ENCODE peak calls at places on chromosomes 3 and 15, in ten cellular contexts. One of them, this sample, is unnamed.

GRCh38 chr3:44914936-44915335 is 40.5 kb downstream of the TGM4 start:
- DNase-seq in A549: no peak
- DNase-seq in breast epithelium: no peak
- DNase-seq in progenitor cell of endocrine pancreas: no peak
- DNase-seq in BE2C: no peak
- DNase-seq in AG09319: no peak
- DNase-seq in AG04450: no peak
- DNase-seq in ovary: no peak
- DNase-seq in astrocyte of the spinal cord: peak; percentile 14
- DNase-seq in natural killer cell: no peak
- DNase-seq in this sample: no peak

GRCh38 chr3:76585794-76586392 is 454.0 kb upstream of the ROBO2 start:
- DNase-seq in A549: peak; percentile 2
- DNase-seq in breast epithelium: no peak
- DNase-seq in progenitor cell of endocrine pancreas: no peak
- DNase-seq in BE2C: no peak
- DNase-seq in AG09319: no peak
- DNase-seq in AG04450: no peak
- DNase-seq in ovary: no peak
- DNase-seq in astrocyte of the spinal cord: peak; percentile 11
- DNase-seq in natural killer cell: no peak
- DNase-seq in this sample: no peak

GRCh38 chr15:31540633-31541032 is 214.0 kb downstream of the KLF13 start:
- DNase-seq in A549: no peak
- DNase-seq in breast epithelium: no peak
- DNase-seq in progenitor cell of endocrine pancreas: no peak
- DNase-seq in BE2C: no peak
- DNase-seq in AG09319: no peak
- DNase-seq in AG04450: no peak
- DNase-seq in ovary: no peak
- DNase-seq in astrocyte of the spinal cord: no peak
- DNase-seq in natural killer cell: no peak
- DNase-seq in this sample: no peak

GRCh38 chr15:83999396-84000120 is 236.0 kb upstream of the GOLGA6L4 start:
- DNase-seq in A549: no peak
- DNase-seq in breast epithelium: no peak
- DNase-seq in progenitor cell of endocrine pancreas: no peak
- DNase-seq in BE2C: no peak
- DNase-seq in AG09319: no peak
- DNase-seq in AG04450: no peak
- DNase-seq in ovary: no peak
- DNase-seq in astrocyte of the spinal cord: no peak
- DNase-seq in natural killer cell: no peak
- DNase-seq in this sample: no peak

GRCh38 chr3:139935866-139936817 is 1.2 kb downstream of the CLSTN2 start:
- DNase-seq in A549: no peak
- DNase-seq in breast epithelium: no peak
- DNase-seq in progenitor cell of endocrine pancreas: no peak
- DNase-seq in BE2C: peak; percentile 58
- DNase-seq in AG09319: no peak
- DNase-seq in AG04450: no peak
- DNase-seq in ovary: peak; percentile 79
- DNase-seq in astrocyte of the spinal cord: peak; percentile 14
- DNase-seq in natural killer cell: no peak
- DNase-seq in this sample: no peak

GRCh38 chr3:54859204-54859603 is 68.7 kb downstream of the LRTM1 start:
- DNase-seq in A549: no peak
- DNase-seq in breast epithelium: no peak
- DNase-seq in progenitor cell of endocrine pancreas: no peak
- DNase-seq in BE2C: no peak
- DNase-seq in AG09319: no peak
- DNase-seq in AG04450: peak; percentile 34
- DNase-seq in ovary: no peak
- DNase-seq in astrocyte of the spinal cord: peak; percentile 44
- DNase-seq in natural killer cell: no peak
- DNase-seq in this sample: no peak

GRCh38 chr3:192812736-192813383 is 85.5 kb upstream of the FGF12 start:
- DNase-seq in A549: no peak
- DNase-seq in breast epithelium: no peak
- DNase-seq in progenitor cell of endocrine pancreas: no peak
- DNase-seq in BE2C: peak; percentile 25
- DNase-seq in AG09319: no peak
- DNase-seq in AG04450: no peak
- DNase-seq in ovary: no peak
- DNase-seq in astrocyte of the spinal cord: peak; percentile 77
- DNase-seq in natural killer cell: no peak
- DNase-seq in this sample: no peak

GRCh38 chr15:42890161-42890913 is 30.2 kb downstream of the TTBK2 start:
- DNase-seq in A549: no peak
- DNase-seq in breast epithelium: no peak
- DNase-seq in progenitor cell of endocrine pancreas: no peak
- DNase-seq in BE2C: no peak
- DNase-seq in AG09319: peak; percentile 11
- DNase-seq in AG04450: peak; percentile 49
- DNase-seq in ovary: no peak
- DNase-seq in astrocyte of the spinal cord: peak; percentile 80
- DNase-seq in natural killer cell: no peak
- DNase-seq in this sample: no peak

GRCh38 chr3:88059380-88060160 is 515 bp downstream of the ZNF654 start:
- DNase-seq in A549: peak; percentile 15
- DNase-seq in breast epithelium: no peak
- DNase-seq in progenitor cell of endocrine pancreas: no peak
- DNase-seq in BE2C: no peak
- DNase-seq in AG09319: no peak
- DNase-seq in AG04450: no peak
- DNase-seq in ovary: peak; percentile 38
- DNase-seq in astrocyte of the spinal cord: no peak
- DNase-seq in natural killer cell: peak; percentile 16
- DNase-seq in this sample: peak; percentile 19

GRCh38 chr15:78049691-78050440 is 27.6 kb downstream of the TBC1D2B start:
- DNase-seq in A549: no peak
- DNase-seq in breast epithelium: no peak
- DNase-seq in progenitor cell of endocrine pancreas: no peak
- DNase-seq in BE2C: no peak
- DNase-seq in AG09319: no peak
- DNase-seq in AG04450: no peak
- DNase-seq in ovary: no peak
- DNase-seq in astrocyte of the spinal cord: peak; percentile 66
- DNase-seq in natural killer cell: peak; percentile 51
- DNase-seq in this sample: no peak

GRCh38 chr3:136332776-136333175 is 82.6 kb downstream of the PCCB start:
- DNase-seq in A549: no peak
- DNase-seq in breast epithelium: no peak
- DNase-seq in progenitor cell of endocrine pancreas: no peak
- DNase-seq in BE2C: no peak
- DNase-seq in AG09319: no peak
- DNase-seq in AG04450: peak; percentile 54
- DNase-seq in ovary: peak; percentile 44
- DNase-seq in astrocyte of the spinal cord: peak; percentile 37
- DNase-seq in natural killer cell: no peak
- DNase-seq in this sample: no peak

GRCh38 chr3:10982782-10983181 is 9.8 kb upstream of the SLC6A1 start:
- DNase-seq in A549: no peak
- DNase-seq in breast epithelium: no peak
- DNase-seq in progenitor cell of endocrine pancreas: no peak
- DNase-seq in BE2C: no peak
- DNase-seq in AG09319: no peak
- DNase-seq in AG04450: no peak
- DNase-seq in ovary: no peak
- DNase-seq in astrocyte of the spinal cord: no peak
- DNase-seq in natural killer cell: no peak
- DNase-seq in this sample: no peak

GRCh38 chr3:164230385-164231094 is 847.8 kb downstream of the SI start:
- DNase-seq in A549: no peak
- DNase-seq in breast epithelium: no peak
- DNase-seq in progenitor cell of endocrine pancreas: no peak
- DNase-seq in BE2C: no peak
- DNase-seq in AG09319: no peak
- DNase-seq in AG04450: no peak
- DNase-seq in ovary: no peak
- DNase-seq in astrocyte of the spinal cord: no peak
- DNase-seq in natural killer cell: no peak
- DNase-seq in this sample: no peak

GRCh38 chr3:126375835-126376331 is 18.7 kb upstream of the KLF15 start:
- DNase-seq in A549: no peak
- DNase-seq in breast epithelium: no peak
- DNase-seq in progenitor cell of endocrine pancreas: no peak
- DNase-seq in BE2C: no peak
- DNase-seq in AG09319: no peak
- DNase-seq in AG04450: no peak
- DNase-seq in ovary: peak; percentile 40
- DNase-seq in astrocyte of the spinal cord: no peak
- DNase-seq in natural killer cell: no peak
- DNase-seq in this sample: no peak

GRCh38 chr3:124861041-124861440 is 26.1 kb downstream of the ITGB5 start:
- DNase-seq in A549: no peak
- DNase-seq in breast epithelium: no peak
- DNase-seq in progenitor cell of endocrine pancreas: no peak
- DNase-seq in BE2C: no peak
- DNase-seq in AG09319: no peak
- DNase-seq in AG04450: no peak
- DNase-seq in ovary: no peak
- DNase-seq in astrocyte of the spinal cord: no peak
- DNase-seq in natural killer cell: no peak
- DNase-seq in this sample: no peak
- TF ChIP-seq CTCF in A549: no peak
- TF ChIP-seq CTCF in breast epithelium: no peak
- TF ChIP-seq CTCF in progenitor cell of endocrine pancreas: no peak
- TF ChIP-seq CTCF in BE2C: no peak
- TF ChIP-seq CTCF in AG09319: no peak
- TF ChIP-seq CTCF in AG04450: no peak
- TF ChIP-seq CTCF in ovary: no peak
- TF ChIP-seq CTCF in astrocyte of the spinal cord: no peak
- TF ChIP-seq CTCF in natural killer cell: no peak
- TF ChIP-seq CTCF in this sample: no peak

GRCh38 chr3:183635107-183635430 is 354 bp upstream of the KLHL24 start:
- DNase-seq in A549: no peak
- DNase-seq in breast epithelium: no peak
- DNase-seq in progenitor cell of endocrine pancreas: no peak
- DNase-seq in BE2C: no peak
- DNase-seq in AG09319: no peak
- DNase-seq in AG04450: no peak
- DNase-seq in ovary: no peak
- DNase-seq in astrocyte of the spinal cord: no peak
- DNase-seq in natural killer cell: no peak
- DNase-seq in this sample: no peak

GRCh38 chr3:183637106-183637486 is 1.7 kb downstream of the KLHL24 start:
- DNase-seq in A549: no peak
- DNase-seq in breast epithelium: no peak
- DNase-seq in progenitor cell of endocrine pancreas: no peak
- DNase-seq in BE2C: no peak
- DNase-seq in AG09319: no peak
- DNase-seq in AG04450: no peak
- DNase-seq in ovary: no peak
- DNase-seq in astrocyte of the spinal cord: no peak
- DNase-seq in natural killer cell: no peak
- DNase-seq in this sample: no peak

GRCh38 chr3:183634707-183635106 is 716 bp upstream of the KLHL24 start:
- DNase-seq in A549: no peak
- DNase-seq in breast epithelium: no peak
- DNase-seq in progenitor cell of endocrine pancreas: no peak
- DNase-seq in BE2C: no peak
- DNase-seq in AG09319: no peak
- DNase-seq in AG04450: no peak
- DNase-seq in ovary: no peak
- DNase-seq in astrocyte of the spinal cord: no peak
- DNase-seq in natural killer cell: no peak
- DNase-seq in this sample: no peak

GRCh38 chr3:183636221-183637105 is 1.0 kb downstream of the KLHL24 start:
- DNase-seq in A549: peak; percentile 69
- DNase-seq in breast epithelium: peak; percentile 95
- DNase-seq in progenitor cell of endocrine pancreas: peak; percentile 89
- DNase-seq in BE2C: peak; percentile 98
- DNase-seq in AG09319: peak; percentile 84
- DNase-seq in AG04450: peak; percentile 77
- DNase-seq in ovary: peak; percentile 90
- DNase-seq in astrocyte of the spinal cord: peak; percentile 97
- DNase-seq in natural killer cell: peak; percentile 88
- DNase-seq in this sample: peak; percentile 85

DNA sequence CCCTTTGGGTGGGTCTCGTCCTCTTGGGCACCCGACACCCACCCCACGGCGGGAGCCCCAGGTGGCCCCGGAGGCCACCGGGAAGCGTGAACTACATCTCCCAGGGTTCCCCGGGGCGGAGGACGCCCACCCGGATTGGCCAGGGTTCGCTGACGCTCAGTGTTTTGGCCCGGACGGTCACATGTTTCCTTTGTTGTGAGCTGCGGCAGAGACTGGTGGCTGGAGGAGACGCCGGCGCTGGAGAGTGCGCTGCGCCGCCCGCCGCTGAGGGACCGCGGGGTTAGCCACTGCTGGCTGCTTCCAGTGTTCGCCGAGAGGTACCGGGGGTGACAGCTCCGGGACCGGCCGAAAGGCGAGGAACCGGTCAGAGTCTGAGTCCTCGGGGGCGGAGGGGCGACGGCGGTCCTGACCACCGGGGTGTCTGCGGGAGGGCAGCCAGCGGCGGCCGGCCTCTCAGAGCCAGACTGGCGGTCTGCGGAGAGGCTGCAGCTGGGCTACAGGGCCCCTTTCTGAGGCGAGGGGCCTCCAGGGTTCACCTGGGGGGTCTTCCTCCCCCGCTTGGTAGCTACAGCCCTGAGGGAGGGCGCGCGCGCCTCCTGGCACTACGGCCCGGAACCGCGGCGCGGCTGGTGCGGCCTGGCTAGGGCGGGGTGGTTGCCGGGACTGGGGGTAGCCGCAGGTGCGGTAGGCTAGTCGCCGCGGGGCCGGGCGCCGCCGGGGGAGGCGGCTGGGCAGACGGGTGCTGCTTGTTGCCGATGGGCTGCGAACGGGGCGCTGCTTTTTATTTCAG is at the start of gene KLHL24:
- DNase-seq in A549: peak; percentile 78
- DNase-seq in breast epithelium: peak; percentile 93
- DNase-seq in progenitor cell of endocrine pancreas: peak; percentile 87
- DNase-seq in BE2C: peak; percentile 95
- DNase-seq in AG09319: peak; percentile 70
- DNase-seq in AG04450: peak; percentile 79
- DNase-seq in ovary: peak; percentile 94
- DNase-seq in astrocyte of the spinal cord: peak; percentile 93
- DNase-seq in natural killer cell: peak; percentile 85
- DNase-seq in this sample: peak; percentile 83
- TF ChIP-seq CTCF in A549: no peak
- TF ChIP-seq CTCF in breast epithelium: no peak
- TF ChIP-seq CTCF in progenitor cell of endocrine pancreas: no peak
- TF ChIP-seq CTCF in BE2C: no peak
- TF ChIP-seq CTCF in AG09319: no peak
- TF ChIP-seq CTCF in AG04450: no peak
- TF ChIP-seq CTCF in ovary: no peak
- TF ChIP-seq CTCF in astrocyte of the spinal cord: no peak
- TF ChIP-seq CTCF in natural killer cell: no peak
- TF ChIP-seq CTCF in this sample: no peak

GRCh38 chr3:188929138-188929537 is 242.6 kb upstream of the TPRG1 start:
- DNase-seq in A549: no peak
- DNase-seq in breast epithelium: no peak
- DNase-seq in progenitor cell of endocrine pancreas: no peak
- DNase-seq in BE2C: no peak
- DNase-seq in AG09319: no peak
- DNase-seq in AG04450: no peak
- DNase-seq in ovary: no peak
- DNase-seq in astrocyte of the spinal cord: no peak
- DNase-seq in natural killer cell: no peak
- DNase-seq in this sample: no peak
- TF ChIP-seq CTCF in A549: peak; percentile 22
- TF ChIP-seq CTCF in breast epithelium: peak; percentile 21
- TF ChIP-seq CTCF in progenitor cell of endocrine pancreas: peak; percentile 29
- TF ChIP-seq CTCF in BE2C: no peak
- TF ChIP-seq CTCF in AG09319: peak; percentile 8
- TF ChIP-seq CTCF in AG04450: peak; percentile 15
- TF ChIP-seq CTCF in ovary: no peak
- TF ChIP-seq CTCF in astrocyte of the spinal cord: peak; percentile 34
- TF ChIP-seq CTCF in natural killer cell: no peak
- TF ChIP-seq CTCF in this sample: no peak

GRCh38 chr3:52108302-52109232 is 45.7 kb downstream of the POC1A start:
- DNase-seq in A549: no peak
- DNase-seq in breast epithelium: no peak
- DNase-seq in progenitor cell of endocrine pancreas: no peak
- DNase-seq in BE2C: peak; percentile 67
- DNase-seq in AG09319: no peak
- DNase-seq in AG04450: no peak
- DNase-seq in ovary: peak; percentile 47
- DNase-seq in astrocyte of the spinal cord: no peak
- DNase-seq in natural killer cell: no peak
- DNase-seq in this sample: no peak
- TF ChIP-seq CTCF in A549: no peak
- TF ChIP-seq CTCF in breast epithelium: no peak
- TF ChIP-seq CTCF in progenitor cell of endocrine pancreas: no peak
- TF ChIP-seq CTCF in BE2C: peak; percentile 47
- TF ChIP-seq CTCF in AG09319: peak; percentile 36
- TF ChIP-seq CTCF in AG04450: peak; percentile 32
- TF ChIP-seq CTCF in ovary: no peak
- TF ChIP-seq CTCF in astrocyte of the spinal cord: peak; percentile 29
- TF ChIP-seq CTCF in natural killer cell: no peak
- TF ChIP-seq CTCF in this sample: no peak

This sample was measured in activated B cell treated with CpG ODN at 0.5 μM for 24 hours.